ENCODE peak calls at places on chromosomes 13 and 19, in nine cellular contexts. One of them, this sample, is unnamed.

GRCh38 chr19:58085348-58085875 is 12.6 kb downstream of the ZSCAN18 start:
- DNase-seq in NCI-H1417 treated with DMSO at 0.1 percent for 48 hours: no peak
- DNase-seq in fibroblast of lung: no peak
- DNase-seq in mucosa of gallbladder: no peak
- DNase-seq in stimulated activated CD8-positive, alpha-beta memory T cell treated with anti-CD3 and anti-CD28 coated beads, Interleukin-4, amount 100 ng/mL, for 48 hours: no peak
- DNase-seq in caudate nucleus: no peak
- DNase-seq in amniotic stem cell: no peak
- DNase-seq in stomach: no peak
- DNase-seq in cardiac muscle cell: no peak
- DNase-seq in this sample: no peak

GRCh38 chr19:30584121-30584520 is 211.9 kb downstream of the ZNF536 start:
- DNase-seq in cardiac muscle cell: no peak
- DNase-seq in caudate nucleus: no peak
- DNase-seq in mucosa of gallbladder: no peak
- DNase-seq in NCI-H1417 treated with DMSO at 0.1 percent for 48 hours: no peak
- DNase-seq in stomach: no peak
- DNase-seq in stimulated activated CD8-positive, alpha-beta memory T cell treated with anti-CD3 and anti-CD28 coated beads, Interleukin-4, amount 100 ng/mL, for 48 hours: no peak
- DNase-seq in fibroblast of lung: no peak
- DNase-seq in amniotic stem cell: no peak
- DNase-seq in this sample: no peak

GRCh38 chr13:93086329-93086728 is 140.3 kb upstream of the GPC6 start:
- DNase-seq in cardiac muscle cell: no peak
- DNase-seq in stomach: no peak
- DNase-seq in stimulated activated CD8-positive, alpha-beta memory T cell treated with anti-CD3 and anti-CD28 coated beads, Interleukin-4, amount 100 ng/mL, for 48 hours: no peak
- DNase-seq in amniotic stem cell: no peak
- DNase-seq in caudate nucleus: no peak
- DNase-seq in fibroblast of lung: no peak
- DNase-seq in mucosa of gallbladder: no peak
- DNase-seq in NCI-H1417 treated with DMSO at 0.1 percent for 48 hours: no peak
- DNase-seq in this sample: no peak

GRCh38 chr19:48963371-48964204 is 1.5 kb upstream of the FTL start:
- DNase-seq in caudate nucleus: peak
- DNase-seq in cardiac muscle cell: peak
- DNase-seq in stimulated activated CD8-positive, alpha-beta memory T cell treated with anti-CD3 and anti-CD28 coated beads, Interleukin-4, amount 100 ng/mL, for 48 hours: peak
- DNase-seq in amniotic stem cell: peak
- DNase-seq in mucosa of gallbladder: peak
- DNase-seq in NCI-H1417 treated with DMSO at 0.1 percent for 48 hours: no peak
- DNase-seq in fibroblast of lung: peak
- DNase-seq in stomach: peak
- DNase-seq in this sample: no peak

GRCh38 chr13:36925603-36926002 is 5.6 kb upstream of the SMAD9 start:
- DNase-seq in stomach: no peak
- DNase-seq in amniotic stem cell: no peak
- DNase-seq in fibroblast of lung: no peak
- DNase-seq in NCI-H1417 treated with DMSO at 0.1 percent for 48 hours: no peak
- DNase-seq in mucosa of gallbladder: no peak
- DNase-seq in stimulated activated CD8-positive, alpha-beta memory T cell treated with anti-CD3 and anti-CD28 coated beads, Interleukin-4, amount 100 ng/mL, for 48 hours: no peak
- DNase-seq in caudate nucleus: no peak
- DNase-seq in cardiac muscle cell: no peak
- DNase-seq in this sample: no peak

GRCh38 chr19:50458396-50459066 is 17.8 kb upstream of the EMC10 start:
- DNase-seq in fibroblast of lung: peak
- DNase-seq in cardiac muscle cell: no peak
- DNase-seq in amniotic stem cell: no peak
- DNase-seq in NCI-H1417 treated with DMSO at 0.1 percent for 48 hours: no peak
- DNase-seq in stomach: no peak
- DNase-seq in mucosa of gallbladder: no peak
- DNase-seq in stimulated activated CD8-positive, alpha-beta memory T cell treated with anti-CD3 and anti-CD28 coated beads, Interleukin-4, amount 100 ng/mL, for 48 hours: no peak
- DNase-seq in caudate nucleus: no peak
- DNase-seq in this sample: no peak

GRCh38 chr19:1490020-1490310 is 185 bp downstream of the PCSK4 start:
- DNase-seq in NCI-H1417 treated with DMSO at 0.1 percent for 48 hours: no peak
- DNase-seq in caudate nucleus: no peak
- DNase-seq in fibroblast of lung: no peak
- DNase-seq in mucosa of gallbladder: no peak
- DNase-seq in stimulated activated CD8-positive, alpha-beta memory T cell treated with anti-CD3 and anti-CD28 coated beads, Interleukin-4, amount 100 ng/mL, for 48 hours: no peak
- DNase-seq in amniotic stem cell: no peak
- DNase-seq in cardiac muscle cell: no peak
- DNase-seq in stomach: no peak
- DNase-seq in this sample: no peak

GRCh38 chr13:31236211-31236786 is 36.5 kb downstream of the B3GLCT start:
- DNase-seq in fibroblast of lung: peak
- DNase-seq in amniotic stem cell: no peak
- DNase-seq in stomach: no peak
- DNase-seq in mucosa of gallbladder: no peak
- DNase-seq in caudate nucleus: no peak
- DNase-seq in stimulated activated CD8-positive, alpha-beta memory T cell treated with anti-CD3 and anti-CD28 coated beads, Interleukin-4, amount 100 ng/mL, for 48 hours: no peak
- DNase-seq in cardiac muscle cell: peak
- DNase-seq in NCI-H1417 treated with DMSO at 0.1 percent for 48 hours: no peak
- DNase-seq in this sample: no peak

GRCh38 chr19:5534787-5535586 is 32.8 kb downstream of the TINCR start:
- DNase-seq in cardiac muscle cell: no peak
- DNase-seq in NCI-H1417 treated with DMSO at 0.1 percent for 48 hours: no peak
- DNase-seq in fibroblast of lung: peak
- DNase-seq in amniotic stem cell: no peak
- DNase-seq in caudate nucleus: no peak
- DNase-seq in stomach: no peak
- DNase-seq in mucosa of gallbladder: no peak
- DNase-seq in stimulated activated CD8-positive, alpha-beta memory T cell treated with anti-CD3 and anti-CD28 coated beads, Interleukin-4, amount 100 ng/mL, for 48 hours: peak
- DNase-seq in this sample: no peak

GRCh38 chr19:10187315-10187714 is 7.4 kb downstream of the DNMT1 start:
- DNase-seq in stomach: no peak
- DNase-seq in NCI-H1417 treated with DMSO at 0.1 percent for 48 hours: no peak
- DNase-seq in caudate nucleus: no peak
- DNase-seq in mucosa of gallbladder: no peak
- DNase-seq in fibroblast of lung: no peak
- DNase-seq in cardiac muscle cell: no peak
- DNase-seq in stimulated activated CD8-positive, alpha-beta memory T cell treated with anti-CD3 and anti-CD28 coated beads, Interleukin-4, amount 100 ng/mL, for 48 hours: no peak
- DNase-seq in amniotic stem cell: no peak
- DNase-seq in this sample: no peak

GRCh38 chr13:83845121-83845520 is 37.2 kb downstream of the SLITRK1 start:
- DNase-seq in mucosa of gallbladder: no peak
- DNase-seq in NCI-H1417 treated with DMSO at 0.1 percent for 48 hours: no peak
- DNase-seq in stomach: no peak
- DNase-seq in cardiac muscle cell: no peak
- DNase-seq in caudate nucleus: no peak
- DNase-seq in fibroblast of lung: no peak
- DNase-seq in amniotic stem cell: no peak
- DNase-seq in stimulated activated CD8-positive, alpha-beta memory T cell treated with anti-CD3 and anti-CD28 coated beads, Interleukin-4, amount 100 ng/mL, for 48 hours: no peak
- DNase-seq in this sample: no peak

GRCh38 chr13:66809496-66809895 is 420.6 kb downstream of the PCDH9 start:
- DNase-seq in cardiac muscle cell: no peak
- DNase-seq in caudate nucleus: no peak
- DNase-seq in mucosa of gallbladder: no peak
- DNase-seq in stomach: no peak
- DNase-seq in NCI-H1417 treated with DMSO at 0.1 percent for 48 hours: no peak
- DNase-seq in fibroblast of lung: no peak
- DNase-seq in stimulated activated CD8-positive, alpha-beta memory T cell treated with anti-CD3 and anti-CD28 coated beads, Interleukin-4, amount 100 ng/mL, for 48 hours: no peak
- DNase-seq in amniotic stem cell: no peak
- DNase-seq in this sample: no peak

GRCh38 chr13:20828540-20829364 is 55.0 kb upstream of the EEF1AKMT1 start:
- DNase-seq in NCI-H1417 treated with DMSO at 0.1 percent for 48 hours: no peak
- DNase-seq in mucosa of gallbladder: peak
- DNase-seq in stomach: no peak
- DNase-seq in cardiac muscle cell: peak
- DNase-seq in stimulated activated CD8-positive, alpha-beta memory T cell treated with anti-CD3 and anti-CD28 coated beads, Interleukin-4, amount 100 ng/mL, for 48 hours: no peak
- DNase-seq in amniotic stem cell: peak
- DNase-seq in caudate nucleus: no peak
- DNase-seq in fibroblast of lung: peak
- DNase-seq in this sample: no peak

GRCh38 chr13:23637813-23638212 is 67.6 kb downstream of the TNFRSF19 start:
- DNase-seq in amniotic stem cell: no peak
- DNase-seq in stomach: no peak
- DNase-seq in NCI-H1417 treated with DMSO at 0.1 percent for 48 hours: no peak
- DNase-seq in stimulated activated CD8-positive, alpha-beta memory T cell treated with anti-CD3 and anti-CD28 coated beads, Interleukin-4, amount 100 ng/mL, for 48 hours: no peak
- DNase-seq in cardiac muscle cell: no peak
- DNase-seq in caudate nucleus: no peak
- DNase-seq in fibroblast of lung: no peak
- DNase-seq in mucosa of gallbladder: no peak
- DNase-seq in this sample: no peak

GRCh38 chr19:45632468-45633196 is 6.6 kb downstream of the EML2 start:
- DNase-seq in stimulated activated CD8-positive, alpha-beta memory T cell treated with anti-CD3 and anti-CD28 coated beads, Interleukin-4, amount 100 ng/mL, for 48 hours: peak
- DNase-seq in mucosa of gallbladder: peak
- DNase-seq in stomach: peak
- DNase-seq in caudate nucleus: no peak
- DNase-seq in fibroblast of lung: peak
- DNase-seq in NCI-H1417 treated with DMSO at 0.1 percent for 48 hours: no peak
- DNase-seq in amniotic stem cell: peak
- DNase-seq in cardiac muscle cell: peak
- DNase-seq in this sample: peak

GRCh38 chr13:113946409-113947181 is 27.3 kb downstream of the C13orf46 start:
- DNase-seq in cardiac muscle cell: no peak
- DNase-seq in stomach: no peak
- DNase-seq in mucosa of gallbladder: no peak
- DNase-seq in stimulated activated CD8-positive, alpha-beta memory T cell treated with anti-CD3 and anti-CD28 coated beads, Interleukin-4, amount 100 ng/mL, for 48 hours: no peak
- DNase-seq in caudate nucleus: no peak
- DNase-seq in fibroblast of lung: no peak
- DNase-seq in amniotic stem cell: no peak
- DNase-seq in NCI-H1417 treated with DMSO at 0.1 percent for 48 hours: no peak
- DNase-seq in this sample: no peak

GRCh38 chr13:113623491-113624234 is 34.3 kb downstream of the ATP4B start:
- DNase-seq in amniotic stem cell: no peak
- DNase-seq in mucosa of gallbladder: no peak
- DNase-seq in cardiac muscle cell: no peak
- DNase-seq in caudate nucleus: no peak
- DNase-seq in stimulated activated CD8-positive, alpha-beta memory T cell treated with anti-CD3 and anti-CD28 coated beads, Interleukin-4, amount 100 ng/mL, for 48 hours: no peak
- DNase-seq in fibroblast of lung: no peak
- DNase-seq in NCI-H1417 treated with DMSO at 0.1 percent for 48 hours: no peak
- DNase-seq in stomach: no peak
- DNase-seq in this sample: no peak

GRCh38 chr19:15087182-15087581 is 5.2 kb downstream of the OR1I1 start:
- DNase-seq in mucosa of gallbladder: no peak
- DNase-seq in caudate nucleus: no peak
- DNase-seq in fibroblast of lung: no peak
- DNase-seq in amniotic stem cell: no peak
- DNase-seq in stomach: no peak
- DNase-seq in stimulated activated CD8-positive, alpha-beta memory T cell treated with anti-CD3 and anti-CD28 coated beads, Interleukin-4, amount 100 ng/mL, for 48 hours: no peak
- DNase-seq in cardiac muscle cell: no peak
- DNase-seq in NCI-H1417 treated with DMSO at 0.1 percent for 48 hours: no peak
- DNase-seq in this sample: no peak

GRCh38 chr13:21676611-21677021 is 5.7 kb downstream of the FGF9 start:
- DNase-seq in fibroblast of lung: no peak
- DNase-seq in amniotic stem cell: no peak
- DNase-seq in caudate nucleus: no peak
- DNase-seq in cardiac muscle cell: peak
- DNase-seq in NCI-H1417 treated with DMSO at 0.1 percent for 48 hours: no peak
- DNase-seq in mucosa of gallbladder: no peak
- DNase-seq in stomach: peak
- DNase-seq in stimulated activated CD8-positive, alpha-beta memory T cell treated with anti-CD3 and anti-CD28 coated beads, Interleukin-4, amount 100 ng/mL, for 48 hours: peak
- DNase-seq in this sample: no peak

GRCh38 chr13:113064534-113065405 is 40.8 kb upstream of the F7 start:
- DNase-seq in stimulated activated CD8-positive, alpha-beta memory T cell treated with anti-CD3 and anti-CD28 coated beads, Interleukin-4, amount 100 ng/mL, for 48 hours: no peak
- DNase-seq in fibroblast of lung: peak
- DNase-seq in amniotic stem cell: no peak
- DNase-seq in cardiac muscle cell: no peak
- DNase-seq in stomach: no peak
- DNase-seq in mucosa of gallbladder: no peak
- DNase-seq in caudate nucleus: no peak
- DNase-seq in NCI-H1417 treated with DMSO at 0.1 percent for 48 hours: no peak
- DNase-seq in this sample: peak

GRCh38 chr13:21518617-21519144 is 59.6 kb upstream of the ZDHHC20 start:
- DNase-seq in caudate nucleus: no peak
- DNase-seq in NCI-H1417 treated with DMSO at 0.1 percent for 48 hours: no peak
- DNase-seq in stomach: no peak
- DNase-seq in fibroblast of lung: no peak
- DNase-seq in mucosa of gallbladder: no peak
- DNase-seq in amniotic stem cell: no peak
- DNase-seq in stimulated activated CD8-positive, alpha-beta memory T cell treated with anti-CD3 and anti-CD28 coated beads, Interleukin-4, amount 100 ng/mL, for 48 hours: no peak
- DNase-seq in cardiac muscle cell: no peak
- DNase-seq in this sample: no peak

GRCh38 chr19:33490041-33490451 is 31.5 kb downstream of the PEPD start:
- DNase-seq in amniotic stem cell: no peak
- DNase-seq in caudate nucleus: no peak
- DNase-seq in fibroblast of lung: no peak
- DNase-seq in mucosa of gallbladder: no peak
- DNase-seq in stomach: no peak
- DNase-seq in cardiac muscle cell: no peak
- DNase-seq in NCI-H1417 treated with DMSO at 0.1 percent for 48 hours: no peak
- DNase-seq in stimulated activated CD8-positive, alpha-beta memory T cell treated with anti-CD3 and anti-CD28 coated beads, Interleukin-4, amount 100 ng/mL, for 48 hours: no peak
- DNase-seq in this sample: no peak

GRCh38 chr13:21481359-21481758 is 22.3 kb upstream of the ZDHHC20 start:
- DNase-seq in stomach: no peak
- DNase-seq in fibroblast of lung: no peak
- DNase-seq in stimulated activated CD8-positive, alpha-beta memory T cell treated with anti-CD3 and anti-CD28 coated beads, Interleukin-4, amount 100 ng/mL, for 48 hours: no peak
- DNase-seq in amniotic stem cell: no peak
- DNase-seq in NCI-H1417 treated with DMSO at 0.1 percent for 48 hours: no peak
- DNase-seq in caudate nucleus: no peak
- DNase-seq in cardiac muscle cell: no peak
- DNase-seq in mucosa of gallbladder: no peak
- DNase-seq in this sample: no peak

GRCh38 chr19:45597425-45598111 is 4.4 kb downstream of the GPR4 start:
- DNase-seq in mucosa of gallbladder: no peak
- DNase-seq in stimulated activated CD8-positive, alpha-beta memory T cell treated with anti-CD3 and anti-CD28 coated beads, Interleukin-4, amount 100 ng/mL, for 48 hours: no peak
- DNase-seq in fibroblast of lung: no peak
- DNase-seq in amniotic stem cell: no peak
- DNase-seq in NCI-H1417 treated with DMSO at 0.1 percent for 48 hours: no peak
- DNase-seq in caudate nucleus: no peak
- DNase-seq in cardiac muscle cell: no peak
- DNase-seq in stomach: no peak
- DNase-seq in this sample: no peak

GRCh38 chr13:106484755-106485193 is 50.7 kb downstream of the EFNB2 start:
- DNase-seq in fibroblast of lung: peak
- DNase-seq in NCI-H1417 treated with DMSO at 0.1 percent for 48 hours: no peak
- DNase-seq in amniotic stem cell: no peak
- DNase-seq in stimulated activated CD8-positive, alpha-beta memory T cell treated with anti-CD3 and anti-CD28 coated beads, Interleukin-4, amount 100 ng/mL, for 48 hours: no peak
- DNase-seq in mucosa of gallbladder: peak
- DNase-seq in caudate nucleus: no peak
- DNase-seq in cardiac muscle cell: peak
- DNase-seq in stomach: no peak
- DNase-seq in this sample: no peak

GRCh38 chr19:38766276-38767047 is 6.9 kb downstream of the LGALS7 start:
- DNase-seq in caudate nucleus: no peak
- DNase-seq in amniotic stem cell: no peak
- DNase-seq in mucosa of gallbladder: no peak
- DNase-seq in NCI-H1417 treated with DMSO at 0.1 percent for 48 hours: no peak
- DNase-seq in stimulated activated CD8-positive, alpha-beta memory T cell treated with anti-CD3 and anti-CD28 coated beads, Interleukin-4, amount 100 ng/mL, for 48 hours: no peak
- DNase-seq in cardiac muscle cell: no peak
- DNase-seq in fibroblast of lung: no peak
- DNase-seq in stomach: no peak
- DNase-seq in this sample: no peak

GRCh38 chr19:19525611-19526380 is 2.9 kb upstream of the YJEFN3 start:
- DNase-seq in stomach: no peak
- DNase-seq in mucosa of gallbladder: no peak
- DNase-seq in amniotic stem cell: no peak
- DNase-seq in caudate nucleus: no peak
- DNase-seq in stimulated activated CD8-positive, alpha-beta memory T cell treated with anti-CD3 and anti-CD28 coated beads, Interleukin-4, amount 100 ng/mL, for 48 hours: no peak
- DNase-seq in fibroblast of lung: no peak
- DNase-seq in NCI-H1417 treated with DMSO at 0.1 percent for 48 hours: no peak
- DNase-seq in cardiac muscle cell: no peak
- DNase-seq in this sample: no peak

GRCh38 chr19:10118960-10119359 is 739 bp downstream of the EIF3G start:
- DNase-seq in amniotic stem cell: no peak
- DNase-seq in NCI-H1417 treated with DMSO at 0.1 percent for 48 hours: no peak
- DNase-seq in fibroblast of lung: no peak
- DNase-seq in caudate nucleus: no peak
- DNase-seq in stomach: no peak
- DNase-seq in mucosa of gallbladder: no peak
- DNase-seq in stimulated activated CD8-positive, alpha-beta memory T cell treated with anti-CD3 and anti-CD28 coated beads, Interleukin-4, amount 100 ng/mL, for 48 hours: no peak
- DNase-seq in cardiac muscle cell: no peak
- DNase-seq in this sample: no peak

GRCh38 chr19:31499826-31500539 is 150.7 kb upstream of the TSHZ3 start:
- DNase-seq in fibroblast of lung: no peak
- DNase-seq in cardiac muscle cell: no peak
- DNase-seq in stimulated activated CD8-positive, alpha-beta memory T cell treated with anti-CD3 and anti-CD28 coated beads, Interleukin-4, amount 100 ng/mL, for 48 hours: no peak
- DNase-seq in amniotic stem cell: no peak
- DNase-seq in caudate nucleus: no peak
- DNase-seq in NCI-H1417 treated with DMSO at 0.1 percent for 48 hours: no peak
- DNase-seq in stomach: no peak
- DNase-seq in mucosa of gallbladder: no peak
- DNase-seq in this sample: no peak

GRCh38 chr19:30204721-30205120 is 167.5 kb upstream of the ZNF536 start:
- DNase-seq in stimulated activated CD8-positive, alpha-beta memory T cell treated with anti-CD3 and anti-CD28 coated beads, Interleukin-4, amount 100 ng/mL, for 48 hours: no peak
- DNase-seq in fibroblast of lung: no peak
- DNase-seq in amniotic stem cell: no peak
- DNase-seq in NCI-H1417 treated with DMSO at 0.1 percent for 48 hours: no peak
- DNase-seq in caudate nucleus: no peak
- DNase-seq in mucosa of gallbladder: no peak
- DNase-seq in stomach: no peak
- DNase-seq in cardiac muscle cell: no peak
- DNase-seq in this sample: no peak

GRCh38 chr13:110716235-110716505 is 2.7 kb downstream of the ING1 start:
- DNase-seq in mucosa of gallbladder: no peak
- DNase-seq in stomach: peak
- DNase-seq in caudate nucleus: no peak
- DNase-seq in NCI-H1417 treated with DMSO at 0.1 percent for 48 hours: no peak
- DNase-seq in fibroblast of lung: peak
- DNase-seq in cardiac muscle cell: peak
- DNase-seq in amniotic stem cell: no peak
- DNase-seq in stimulated activated CD8-positive, alpha-beta memory T cell treated with anti-CD3 and anti-CD28 coated beads, Interleukin-4, amount 100 ng/mL, for 48 hours: peak
- DNase-seq in this sample: no peak

This sample was measured in NCI-H187 treated with DMSO at 0.1 percent for 48 hours.